ENCODE peak calls at places on chromosomes 6 and 20, in nine cellular contexts. L, K, P, Z, N, V, T, R and E are unnamed samples.
A peak's percentile ranks its signal among the peaks of the same experiment; 100 is the strongest.

GRCh38 chr6:23663652-23664051 is 462.4 kb upstream of the NRSN1 start:
- DNase-seq in L (no peak), K (peak; percentile 16), P (no peak), Z (no peak), N (peak; percentile 8), V (no peak), T (no peak), R (no peak), E (no peak)

GRCh38 chr6:166836785-166837718 is 119.3 kb downstream of the RNASET2 start:
- DNase-seq in L (no peak), K (no peak), P (no peak), Z (no peak), N (no peak), V (no peak), T (no peak), R (no peak), E (no peak)

GRCh38 chr6:159982726-159983506 is 14.0 kb downstream of the IGF2R start:
- DNase-seq in L (no peak), K (peak; percentile 35), P (no peak), Z (peak; percentile 55), N (no peak), V (no peak), T (no peak), R (peak; percentile 86), E (no peak)

GRCh38 chr6:125918681-125919566 is 37.6 kb upstream of the HINT3 start:
- DNase-seq in L (no peak), K (peak; percentile 97), P (no peak), Z (peak; percentile 85), N (peak; percentile 89), V (peak; percentile 32), T (no peak), R (peak; percentile 96), E (no peak)

GRCh38 chr20:44026932-44027685 is 112.5 kb downstream of the TOX2 start:
- DNase-seq in L (no peak), K (no peak), P (no peak), Z (no peak), N (no peak), V (no peak), T (no peak), R (no peak), E (no peak)

GRCh38 chr6:51885957-51886356 is 201.5 kb downstream of the PKHD1 start:
- DNase-seq in L (no peak), K (no peak), P (no peak), Z (no peak), N (no peak), V (no peak), T (no peak), R (no peak), E (no peak)

GRCh38 chr6:119497988-119498727 is 148.6 kb upstream of the MAN1A1 start:
- DNase-seq in L (no peak), K (no peak), P (no peak), Z (no peak), N (no peak), V (no peak), T (no peak), R (no peak), E (no peak)

GRCh38 chr6:110329348-110329728 is 28.8 kb downstream of the METTL24 start:
- DNase-seq in L (no peak), K (no peak), P (no peak), Z (no peak), N (no peak), V (no peak), T (no peak), R (no peak), E (no peak)

GRCh38 chr20:25720285-25720684 is 23.6 kb upstream of the ZNF337 start:
- DNase-seq in L (no peak), K (no peak), P (no peak), Z (no peak), N (no peak), V (no peak), T (no peak), R (no peak), E (no peak)

GRCh38 chr6:788058-788457 is 95.1 kb upstream of the EXOC2 start:
- DNase-seq in L (no peak), K (no peak), P (no peak), Z (peak; percentile 9), N (no peak), V (no peak), T (no peak), R (no peak), E (no peak)

GRCh38 chr6:28597217-28597835 is 71.6 kb downstream of the GPX5 start:
- DNase-seq in L (peak; percentile 74), K (peak; percentile 80), P (peak; percentile 16), Z (peak; percentile 8), N (peak; percentile 77), V (peak; percentile 37), T (no peak), R (peak; percentile 72), E (no peak)

GRCh38 chr6:133106934-133107333 is 134.2 kb upstream of the EYA4 start:
- DNase-seq in L (no peak), K (no peak), P (no peak), Z (no peak), N (no peak), V (no peak), T (no peak), R (no peak), E (no peak)

GRCh38 chr6:89638320-89639195 is at the start of gene LYRM2:
- DNase-seq in L (peak; percentile 62), K (peak; percentile 89), P (peak; percentile 64), Z (peak; percentile 93), N (peak; percentile 94), V (peak; percentile 91), T (peak; percentile 73), R (peak; percentile 95), E (peak; percentile 72)

GRCh38 chr6:149830731-149831379 is 33.3 kb downstream of the LRP11 start:
- DNase-seq in L (no peak), K (no peak), P (no peak), Z (no peak), N (no peak), V (no peak), T (no peak), R (peak; percentile 34), E (no peak)

GRCh38 chr6:35259946-35260626 is 551 bp downstream of the ZNF76 start:
- DNase-seq in L (no peak), K (peak; percentile 67), P (no peak), Z (peak; percentile 77), N (peak; percentile 77), V (peak; percentile 71), T (no peak), R (peak; percentile 35), E (no peak)

GRCh38 chr6:43838276-43839036 is 68.4 kb downstream of the VEGFA start:
- DNase-seq in L (peak; percentile 40), K (peak; percentile 79), P (no peak), Z (peak; percentile 11), N (peak; percentile 73), V (no peak), T (no peak), R (peak; percentile 87), E (no peak)

GRCh38 chr6:161417712-161418457 is 144.0 kb upstream of the AGPAT4 start:
- DNase-seq in L (no peak), K (peak; percentile 98), P (no peak), Z (no peak), N (peak; percentile 89), V (no peak), T (no peak), R (peak; percentile 99), E (no peak)

GRCh38 chr6:113405326-113406050 is 451.7 kb upstream of the MARCKS start:
- DNase-seq in L (no peak), K (no peak), P (no peak), Z (no peak), N (no peak), V (no peak), T (no peak), R (no peak), E (no peak)

GRCh38 chr6:20706293-20707165 is 172.3 kb downstream of the CDKAL1 start:
- DNase-seq in L (no peak), K (peak; percentile 33), P (peak; percentile 97), Z (peak; percentile 42), N (peak; percentile 42), V (no peak), T (no peak), R (peak; percentile 25), E (no peak)

GRCh38 chr6:137277971-137278602 is 58.9 kb upstream of the IFNGR1 start:
- DNase-seq in L (peak; percentile 87), K (peak; percentile 89), P (no peak), Z (no peak), N (peak; percentile 96), V (no peak), T (no peak), R (peak; percentile 64), E (no peak)

GRCh38 chr20:63286781-63287696 is 5.9 kb upstream of the COL20A1 start:
- DNase-seq in L (no peak), K (no peak), P (no peak), Z (no peak), N (no peak), V (no peak), T (no peak), R (no peak), E (no peak)

GRCh38 chr6:152078804-152079203 is 271.3 kb downstream of the ESR1 start:
- DNase-seq in L (no peak), K (no peak), P (no peak), Z (no peak), N (no peak), V (no peak), T (no peak), R (no peak), E (no peak)

GRCh38 chr6:30061766-30062458 is 847 bp downstream of the POLR1H start:
- DNase-seq in L (peak; percentile 23), K (peak; percentile 56), P (no peak), Z (peak; percentile 82), N (peak; percentile 48), V (peak; percentile 27), T (no peak), R (peak; percentile 45), E (no peak)

GRCh38 chr6:163460307-163460782 is 45.8 kb downstream of the QKI start:
- DNase-seq in L (no peak), K (peak; percentile 58), P (no peak), Z (peak; percentile 88), N (peak; percentile 49), V (no peak), T (no peak), R (peak; percentile 63), E (no peak)

GRCh38 chr6:112153926-112154621 is 66.7 kb downstream of the FAM229B start:
- DNase-seq in L (peak; percentile 8), K (peak; percentile 87), P (no peak), Z (no peak), N (peak; percentile 61), V (no peak), T (no peak), R (peak; percentile 81), E (no peak)

GRCh38 chr20:7856756-7857155 is 83.5 kb downstream of the HAO1 start:
- DNase-seq in L (no peak), K (peak; percentile 91), P (no peak), Z (no peak), N (peak; percentile 89), V (no peak), T (no peak), R (peak; percentile 55), E (no peak)

GRCh38 chr6:45710304-45710821 is 305.3 kb downstream of the CLIC5 start:
- DNase-seq in L (no peak), K (peak; percentile 99), P (no peak), Z (peak; percentile 67), N (no peak), V (peak; percentile 86), T (no peak), R (peak; percentile 54), E (no peak)

GRCh38 chr20:19823971-19824370 is 65.9 kb downstream of the RIN2 start:
- DNase-seq in L (no peak), K (no peak), P (no peak), Z (no peak), N (no peak), V (no peak), T (no peak), R (no peak), E (no peak)

GRCh38 chr6:70180904-70181599 is 121.8 kb downstream of the COL9A1 start:
- DNase-seq in L (no peak), K (no peak), P (no peak), Z (no peak), N (peak; percentile 75), V (no peak), T (no peak), R (no peak), E (no peak)

GRCh38 chr6:96394727-96395126 is 126.9 kb upstream of the UFL1 start:
- DNase-seq in L (no peak), K (no peak), P (no peak), Z (no peak), N (peak; percentile 26), V (no peak), T (no peak), R (no peak), E (no peak)

GRCh38 chr6:152089992-152090391 is 282.5 kb downstream of the ESR1 start:
- DNase-seq in L (no peak), K (peak; percentile 93), P (no peak), Z (no peak), N (peak; percentile 49), V (no peak), T (no peak), R (peak; percentile 56), E (no peak)